ENCODE peak calls at places on chromosomes 2 and 18, in six cellular contexts. One of them, this sample, is unnamed.

GRCh38 chr2:28621172-28622100 is 125.6 kb downstream of the PLB1 start:
- DNase-seq in psoas muscle: peak; percentile 68
- DNase-seq in stomach: peak; percentile 81
- DNase-seq in breast epithelium: peak; percentile 69
- DNase-seq in CD8-positive, alpha-beta T cell: peak; percentile 78
- DNase-seq in BE2C: no peak
- DNase-seq in this sample: peak; percentile 84

GRCh38 chr18:46518438-46518837 is 138.6 kb downstream of the LOXHD1 start:
- DNase-seq in psoas muscle: peak; percentile 65
- DNase-seq in CD8-positive, alpha-beta T cell: no peak
- DNase-seq in BE2C: peak; percentile 28
- DNase-seq in breast epithelium: no peak
- DNase-seq in stomach: no peak
- DNase-seq in this sample: peak; percentile 45

GRCh38 chr2:38262514-38262871 is 114.6 kb downstream of the ATL2 start:
- DNase-seq in CD8-positive, alpha-beta T cell: no peak
- DNase-seq in BE2C: no peak
- DNase-seq in stomach: no peak
- DNase-seq in breast epithelium: no peak
- DNase-seq in psoas muscle: no peak
- DNase-seq in this sample: no peak

GRCh38 chr2:101063753-101064502 is 61.8 kb downstream of the RPL31 start:
- DNase-seq in breast epithelium: no peak
- DNase-seq in CD8-positive, alpha-beta T cell: no peak
- DNase-seq in psoas muscle: no peak
- DNase-seq in stomach: no peak
- DNase-seq in BE2C: no peak
- DNase-seq in this sample: no peak

GRCh38 chr2:161351678-161352077 is 43.5 kb downstream of the PSMD14 start:
- DNase-seq in psoas muscle: no peak
- DNase-seq in CD8-positive, alpha-beta T cell: no peak
- DNase-seq in stomach: no peak
- DNase-seq in breast epithelium: no peak
- DNase-seq in BE2C: no peak
- DNase-seq in this sample: no peak

GRCh38 chr2:72803626-72804320 is 22.1 kb downstream of the EXOC6B start:
- DNase-seq in BE2C: no peak
- DNase-seq in breast epithelium: no peak
- DNase-seq in CD8-positive, alpha-beta T cell: no peak
- DNase-seq in stomach: no peak
- DNase-seq in psoas muscle: no peak
- DNase-seq in this sample: no peak

GRCh38 chr2:127609031-127609751 is 36.8 kb upstream of the GPR17 start:
- DNase-seq in CD8-positive, alpha-beta T cell: no peak
- DNase-seq in breast epithelium: no peak
- DNase-seq in BE2C: no peak
- DNase-seq in psoas muscle: no peak
- DNase-seq in stomach: peak; percentile 11
- DNase-seq in this sample: no peak

GRCh38 chr2:122500316-122501105 is 745.1 kb downstream of the TSN start:
- DNase-seq in BE2C: no peak
- DNase-seq in stomach: no peak
- DNase-seq in breast epithelium: no peak
- DNase-seq in psoas muscle: no peak
- DNase-seq in CD8-positive, alpha-beta T cell: no peak
- DNase-seq in this sample: no peak

GRCh38 chr2:24509425-24509824 is 18.4 kb downstream of the NCOA1 start:
- DNase-seq in psoas muscle: no peak
- DNase-seq in stomach: no peak
- DNase-seq in CD8-positive, alpha-beta T cell: no peak
- DNase-seq in breast epithelium: no peak
- DNase-seq in BE2C: no peak
- DNase-seq in this sample: no peak

GRCh38 chr18:11887305-11888262 is 20.5 kb downstream of the MPPE1 start:
- DNase-seq in psoas muscle: no peak
- DNase-seq in stomach: no peak
- DNase-seq in breast epithelium: no peak
- DNase-seq in BE2C: no peak
- DNase-seq in CD8-positive, alpha-beta T cell: no peak
- DNase-seq in this sample: no peak

GRCh38 chr18:47253101-47253654 is 1.7 kb upstream of the SKOR2 start:
- DNase-seq in stomach: no peak
- DNase-seq in BE2C: no peak
- DNase-seq in CD8-positive, alpha-beta T cell: no peak
- DNase-seq in breast epithelium: no peak
- DNase-seq in psoas muscle: no peak
- DNase-seq in this sample: no peak

GRCh38 chr2:51387235-51387634 is 355.3 kb upstream of the NRXN1 start:
- DNase-seq in BE2C: no peak
- DNase-seq in stomach: no peak
- DNase-seq in CD8-positive, alpha-beta T cell: no peak
- DNase-seq in psoas muscle: no peak
- DNase-seq in breast epithelium: no peak
- DNase-seq in this sample: no peak

GRCh38 chr2:97673187-97673914 is 3.8 kb downstream of the C2orf92 start:
- DNase-seq in stomach: no peak
- DNase-seq in BE2C: no peak
- DNase-seq in psoas muscle: no peak
- DNase-seq in breast epithelium: no peak
- DNase-seq in CD8-positive, alpha-beta T cell: no peak
- DNase-seq in this sample: no peak

GRCh38 chr2:86305195-86305975 is 32.0 kb downstream of the REEP1 start:
- DNase-seq in stomach: no peak
- DNase-seq in BE2C: no peak
- DNase-seq in breast epithelium: no peak
- DNase-seq in psoas muscle: no peak
- DNase-seq in CD8-positive, alpha-beta T cell: no peak
- DNase-seq in this sample: no peak

GRCh38 chr2:15177103-15177502 is 384.0 kb downstream of the NBAS start:
- DNase-seq in stomach: no peak
- DNase-seq in breast epithelium: no peak
- DNase-seq in BE2C: no peak
- DNase-seq in CD8-positive, alpha-beta T cell: peak; percentile 42
- DNase-seq in psoas muscle: no peak
- DNase-seq in this sample: no peak

GRCh38 chr18:59516356-59517155 is 157.5 kb upstream of the LMAN1 start:
- DNase-seq in CD8-positive, alpha-beta T cell: no peak
- DNase-seq in psoas muscle: no peak
- DNase-seq in breast epithelium: no peak
- DNase-seq in BE2C: peak; percentile 38
- DNase-seq in stomach: no peak
- DNase-seq in this sample: peak; percentile 70

GRCh38 chr2:205590759-205591158 is 91.5 kb upstream of the NRP2 start:
- DNase-seq in psoas muscle: no peak
- DNase-seq in CD8-positive, alpha-beta T cell: no peak
- DNase-seq in BE2C: no peak
- DNase-seq in breast epithelium: no peak
- DNase-seq in stomach: no peak
- DNase-seq in this sample: no peak

GRCh38 chr2:11832531-11832930 is 86.1 kb downstream of the LPIN1 start:
- DNase-seq in psoas muscle: no peak
- DNase-seq in stomach: no peak
- DNase-seq in BE2C: no peak
- DNase-seq in CD8-positive, alpha-beta T cell: no peak
- DNase-seq in breast epithelium: no peak
- DNase-seq in this sample: no peak

GRCh38 chr18:33781429-33781828 is 203.4 kb downstream of the ASXL3 start:
- DNase-seq in CD8-positive, alpha-beta T cell: no peak
- DNase-seq in stomach: no peak
- DNase-seq in BE2C: no peak
- DNase-seq in breast epithelium: no peak
- DNase-seq in psoas muscle: no peak
- DNase-seq in this sample: no peak

GRCh38 chr2:15782769-15783294 is 157.5 kb upstream of the MYCN start:
- DNase-seq in CD8-positive, alpha-beta T cell: no peak
- DNase-seq in psoas muscle: no peak
- DNase-seq in BE2C: no peak
- DNase-seq in breast epithelium: no peak
- DNase-seq in stomach: no peak
- DNase-seq in this sample: no peak

GRCh38 chr2:148124271-148124670 is 103.4 kb downstream of the MBD5 start:
- DNase-seq in stomach: no peak
- DNase-seq in CD8-positive, alpha-beta T cell: no peak
- DNase-seq in psoas muscle: no peak
- DNase-seq in breast epithelium: no peak
- DNase-seq in BE2C: no peak
- DNase-seq in this sample: no peak

GRCh38 chr2:119491776-119492525 is 32.3 kb downstream of the SCTR start:
- DNase-seq in psoas muscle: no peak
- DNase-seq in CD8-positive, alpha-beta T cell: no peak
- DNase-seq in stomach: peak; percentile 74
- DNase-seq in breast epithelium: no peak
- DNase-seq in BE2C: no peak
- DNase-seq in this sample: no peak

GRCh38 chr2:97743913-97744312 is 30.5 kb downstream of the ZAP70 start:
- DNase-seq in BE2C: no peak
- DNase-seq in CD8-positive, alpha-beta T cell: no peak
- DNase-seq in breast epithelium: no peak
- DNase-seq in stomach: no peak
- DNase-seq in psoas muscle: no peak
- DNase-seq in this sample: no peak

GRCh38 chr2:84716564-84716963 is 164.3 kb downstream of the TRABD2A start:
- DNase-seq in psoas muscle: no peak
- DNase-seq in stomach: no peak
- DNase-seq in breast epithelium: no peak
- DNase-seq in CD8-positive, alpha-beta T cell: no peak
- DNase-seq in BE2C: no peak
- DNase-seq in this sample: no peak

DNA sequence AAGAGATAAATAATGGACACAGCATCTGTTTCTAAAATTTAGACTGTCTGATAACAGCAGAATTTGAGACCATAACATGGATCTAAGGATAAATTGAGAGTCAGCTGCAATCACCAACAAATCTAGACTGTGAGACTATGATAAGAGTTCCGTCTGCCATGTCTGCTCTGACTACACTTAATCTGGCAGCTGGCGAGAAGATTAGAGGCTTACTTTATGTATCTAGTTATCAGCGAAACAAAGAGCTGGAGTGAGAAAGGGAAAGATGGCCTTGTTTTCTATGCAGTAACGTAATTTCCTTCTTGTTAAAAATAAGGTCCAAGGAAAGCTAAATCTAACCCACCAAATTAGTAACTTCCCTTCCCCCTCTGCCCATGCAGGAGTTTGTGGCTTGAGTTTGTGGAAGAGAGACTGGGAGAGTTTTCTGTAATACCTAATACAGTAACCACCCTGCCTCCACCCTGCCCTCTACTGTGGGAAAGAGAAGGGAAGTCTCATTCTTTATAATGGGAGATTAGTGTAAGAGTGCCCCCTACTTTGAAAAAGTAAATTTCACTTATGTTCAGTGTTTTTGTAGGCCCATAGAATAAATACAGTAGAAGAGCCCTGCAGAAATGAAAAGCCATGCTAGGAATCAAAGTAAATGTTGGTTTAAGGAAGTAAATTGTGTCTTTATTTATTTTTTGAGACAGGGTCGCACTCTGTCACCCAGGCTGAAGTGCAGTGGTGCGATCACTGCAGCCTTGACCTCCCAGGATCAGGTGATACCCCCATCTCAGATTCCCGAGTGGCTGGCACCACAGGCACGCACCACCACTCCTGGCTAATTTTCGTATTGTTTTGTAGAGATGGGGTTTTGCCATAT is 27.5 kb downstream of the EML4 start:
- DNase-seq in CD8-positive, alpha-beta T cell: peak; percentile 44
- DNase-seq in BE2C: peak; percentile 79
- DNase-seq in psoas muscle: no peak
- DNase-seq in breast epithelium: no peak
- DNase-seq in stomach: peak; percentile 38
- DNase-seq in this sample: no peak
- TF ChIP-seq CTCF in CD8-positive, alpha-beta T cell: peak; percentile 74
- TF ChIP-seq CTCF in BE2C: peak; percentile 92
- TF ChIP-seq CTCF in psoas muscle: peak; percentile 26
- TF ChIP-seq CTCF in breast epithelium: no peak
- TF ChIP-seq CTCF in stomach: peak; percentile 36
- TF ChIP-seq CTCF in this sample: peak; percentile 58

GRCh38 chr2:219436491-219436890 is 1.8 kb downstream of the SPEG start:
- DNase-seq in BE2C: no peak
- DNase-seq in breast epithelium: no peak
- DNase-seq in psoas muscle: peak; percentile 60
- DNase-seq in stomach: no peak
- DNase-seq in CD8-positive, alpha-beta T cell: no peak
- DNase-seq in this sample: no peak
- H3K4me3 ChIP-seq in BE2C: no peak overlapping the region
- H3K4me3 ChIP-seq in breast epithelium: no peak overlapping the region
- H3K4me3 ChIP-seq in psoas muscle: peak overlapping the region; percentile 70
- H3K4me3 ChIP-seq in stomach: no peak overlapping the region
- H3K4me3 ChIP-seq in CD8-positive, alpha-beta T cell: no peak overlapping the region
- H3K4me3 ChIP-seq in this sample: no peak overlapping the region

GRCh38 chr2:10326151-10326616 is 23.5 kb downstream of the HPCAL1 start:
- DNase-seq in stomach: no peak
- DNase-seq in breast epithelium: no peak
- DNase-seq in psoas muscle: no peak
- DNase-seq in CD8-positive, alpha-beta T cell: no peak
- DNase-seq in BE2C: no peak
- DNase-seq in this sample: no peak

GRCh38 chr2:10325278-10326145 is 22.8 kb downstream of the HPCAL1 start:
- DNase-seq in BE2C: no peak
- DNase-seq in stomach: no peak
- DNase-seq in CD8-positive, alpha-beta T cell: no peak
- DNase-seq in breast epithelium: no peak
- DNase-seq in psoas muscle: peak; percentile 19
- DNase-seq in this sample: no peak

GRCh38 chr2:10327896-10328666 is 25.4 kb downstream of the HPCAL1 start:
- DNase-seq in breast epithelium: no peak
- DNase-seq in CD8-positive, alpha-beta T cell: no peak
- DNase-seq in psoas muscle: peak; percentile 30
- DNase-seq in stomach: peak; percentile 64
- DNase-seq in BE2C: no peak
- DNase-seq in this sample: no peak

GRCh38 chr2:10328667-10329583 is 26.2 kb downstream of the HPCAL1 start:
- DNase-seq in psoas muscle: no peak
- DNase-seq in breast epithelium: no peak
- DNase-seq in CD8-positive, alpha-beta T cell: no peak
- DNase-seq in stomach: no peak
- DNase-seq in BE2C: peak; percentile 34
- DNase-seq in this sample: no peak

GRCh38 chr2:10326707-10327594 is 24.2 kb downstream of the HPCAL1 start:
- DNase-seq in BE2C: peak; percentile 59
- DNase-seq in stomach: no peak
- DNase-seq in breast epithelium: no peak
- DNase-seq in CD8-positive, alpha-beta T cell: no peak
- DNase-seq in psoas muscle: peak; percentile 64
- DNase-seq in this sample: peak; percentile 65
- TF ChIP-seq CTCF in BE2C: no peak
- TF ChIP-seq CTCF in stomach: no peak
- TF ChIP-seq CTCF in breast epithelium: no peak
- TF ChIP-seq CTCF in CD8-positive, alpha-beta T cell: no peak
- TF ChIP-seq CTCF in psoas muscle: no peak
- TF ChIP-seq CTCF in this sample: no peak

DNA sequence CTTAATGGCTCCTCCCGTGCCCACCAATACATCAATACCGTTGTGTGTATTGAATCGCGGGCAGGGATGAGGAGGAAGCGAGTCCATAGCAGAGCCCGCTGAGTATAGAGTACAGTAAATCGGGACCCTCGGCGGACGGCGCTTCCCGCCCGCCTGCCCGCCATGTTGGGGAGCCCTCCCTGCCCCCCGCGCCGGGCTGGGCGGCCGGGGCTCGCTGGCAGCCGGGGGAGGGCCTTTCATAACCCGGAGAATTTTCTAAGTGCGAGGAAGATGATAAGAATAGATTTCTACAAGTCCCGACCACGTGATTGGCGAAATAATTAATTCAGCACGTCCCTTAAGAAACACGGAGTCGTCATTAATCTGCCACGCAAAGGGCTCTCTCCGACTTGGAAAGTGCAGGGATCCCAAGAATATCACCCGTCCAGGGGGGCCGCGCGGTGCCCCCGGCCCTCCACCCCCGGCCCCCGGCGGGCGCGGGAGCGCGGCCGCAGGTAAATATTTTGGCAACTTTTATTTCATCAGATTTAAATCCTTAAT is at the start of gene HOXD3:
- DNase-seq in stomach: no peak
- DNase-seq in breast epithelium: no peak
- DNase-seq in CD8-positive, alpha-beta T cell: no peak
- DNase-seq in psoas muscle: no peak
- DNase-seq in BE2C: no peak
- DNase-seq in this sample: no peak
- H3K4me3 ChIP-seq in stomach: peak within 1 kb of the TSS; percentile 28
- H3K4me3 ChIP-seq in breast epithelium: peak within 1 kb of the TSS; percentile 41
- H3K4me3 ChIP-seq in CD8-positive, alpha-beta T cell: no peak within 1 kb of the TSS
- H3K4me3 ChIP-seq in psoas muscle: peak within 1 kb of the TSS; percentile 48
- H3K4me3 ChIP-seq in BE2C: peak within 1 kb of the TSS; percentile 76
- H3K4me3 ChIP-seq in this sample: peak within 1 kb of the TSS; percentile 31

This sample was measured in heart right ventricle.